ENCODE peak calls at places on chromosomes 2 and 18, in six cellular contexts. P, M, F, E, O and N are unnamed samples.

GRCh38 chr2:6826081-6826913 is 39.4 kb downstream of the CMPK2 start:
- DNase-seq in P (peak), M (peak), F (no peak), E (no peak), O (peak), N (peak)

GRCh38 chr18:43116699-43117294 is 1.3 kb upstream of the RIT2 start:
- DNase-seq in P (no peak), M (no peak), F (no peak), E (no peak), O (no peak), N (no peak)

GRCh38 chr2:178404380-178404767 is 46.6 kb downstream of the PRKRA start:
- DNase-seq in P (no peak), M (peak), F (no peak), E (no peak), O (peak), N (peak)

GRCh38 chr2:120538691-120539420 is 192.9 kb downstream of the INHBB start:
- DNase-seq in P (no peak), M (no peak), F (no peak), E (no peak), O (no peak), N (no peak)

GRCh38 chr2:190879474-190880373 is 897 bp upstream of the GLS start:
- DNase-seq in P (no peak), M (peak), F (no peak), E (no peak), O (no peak), N (peak)

GRCh38 chr18:66682855-66683322 is 79.0 kb upstream of the CDH19 start:
- DNase-seq in P (no peak), M (no peak), F (no peak), E (peak), O (no peak), N (peak)

GRCh38 chr2:131658769-131659131 is 131.1 kb downstream of the CCDC74A start:
- DNase-seq in P (no peak), M (no peak), F (no peak), E (no peak), O (no peak), N (no peak)

GRCh38 chr2:105827351-105828096 is 82.8 kb downstream of the NCK2 start:
- DNase-seq in P (no peak), M (no peak), F (no peak), E (no peak), O (no peak), N (no peak)

GRCh38 chr18:36315736-36316135 is 18.2 kb downstream of the FHOD3 start:
- DNase-seq in P (no peak), M (peak), F (no peak), E (no peak), O (no peak), N (peak)

GRCh38 chr2:108324531-108325256 is 36.0 kb downstream of the SULT1C2 start:
- DNase-seq in P (no peak), M (no peak), F (no peak), E (no peak), O (peak), N (no peak)

GRCh38 chr2:160390544-160391258 is 102.9 kb downstream of the RBMS1 start:
- DNase-seq in P (no peak), M (no peak), F (no peak), E (no peak), O (no peak), N (no peak)

GRCh38 chr2:84435331-84436081 is 23.6 kb downstream of the SUCLG1 start:
- DNase-seq in P (no peak), M (no peak), F (no peak), E (peak), O (peak), N (peak)

GRCh38 chr2:13821255-13821880 is 811.1 kb upstream of the LRATD1 start:
- DNase-seq in P (no peak), M (peak), F (no peak), E (no peak), O (no peak), N (peak)

GRCh38 chr2:176817061-176817565 is 395.5 kb upstream of the HNRNPA3 start:
- DNase-seq in P (peak), M (no peak), F (no peak), E (peak), O (no peak), N (no peak)

GRCh38 chr2:1011985-1012384 is 61.3 kb downstream of the SNTG2 start:
- DNase-seq in P (no peak), M (no peak), F (no peak), E (no peak), O (no peak), N (no peak)

GRCh38 chr2:144518744-144519596 is 949 bp downstream of the ZEB2 start:
- DNase-seq in P (no peak), M (no peak), F (no peak), E (no peak), O (no peak), N (no peak)

GRCh38 chr18:58195278-58195721 is 151.3 kb downstream of the NEDD4L start:
- DNase-seq in P (peak), M (no peak), F (no peak), E (no peak), O (no peak), N (peak)

GRCh38 chr2:168912466-168913170 is 11.5 kb downstream of the G6PC2 start:
- DNase-seq in P (no peak), M (no peak), F (no peak), E (peak), O (no peak), N (peak)

GRCh38 chr2:182372661-182373060 is 54.2 kb downstream of the PDE1A start:
- DNase-seq in P (no peak), M (peak), F (no peak), E (no peak), O (peak), N (peak)

GRCh38 chr2:55482186-55482945 is 37.2 kb upstream of the CFAP36 start:
- DNase-seq in P (no peak), M (peak), F (no peak), E (no peak), O (peak), N (peak)